ENCODE peak calls at places on chromosomes 5 and 9, in ten cellular contexts. G is tibial nerve; F is CD4-positive, alpha-beta T cell; E is transverse colon; N is body of pancreas; U is tibial artery; Y is CD8-positive, alpha-beta memory T cell; Z is psoas muscle; D is hepatocyte; O is HL-60. J is an unnamed sample.

GRCh38 chr5:948472-949274 is 56.0 kb downstream of the TRIP13 start:
- DNase-seq in G (no peak), F (no peak), E (no peak), N (no peak), U (no peak), Y (no peak), Z (peak), D (no peak), O (no peak), J (no peak)

GRCh38 chr5:158013939-158014338 is 155.0 kb upstream of the CLINT1 start:
- DNase-seq in G (no peak), F (no peak), E (peak), N (peak), U (no peak), Y (no peak), Z (no peak), D (peak), O (peak), J (no peak)

GRCh38 chr5:74490814-74491213 is 149.7 kb downstream of the ENC1 start:
- DNase-seq in G (no peak), F (no peak), E (no peak), N (peak), U (no peak), Y (no peak), Z (no peak), D (no peak), O (no peak), J (no peak)

GRCh38 chr9:38682713-38683112 is 37.2 kb downstream of the FAM240B start:
- DNase-seq in G (no peak), F (no peak), E (no peak), N (no peak), U (no peak), Y (no peak), Z (no peak), D (peak), O (no peak), J (no peak)

GRCh38 chr5:1513326-1514026 is 10.3 kb downstream of the LPCAT1 start:
- DNase-seq in G (no peak), F (peak), E (peak), N (no peak), U (no peak), Y (peak), Z (peak), D (no peak), O (no peak), J (peak)

GRCh38 chr5:159773062-159773924 is 143.0 kb upstream of the ADRA1B start:
- DNase-seq in G (peak), F (peak), E (peak), N (peak), U (peak), Y (peak), Z (peak), D (peak), O (peak), J (peak)

GRCh38 chr9:95506438-95506691 is 10.4 kb downstream of the PTCH1 start:
- DNase-seq in G (no peak), F (no peak), E (peak), N (peak), U (no peak), Y (no peak), Z (no peak), D (peak), O (no peak), J (peak)

GRCh38 chr5:58635416-58635815 is 52.5 kb downstream of the RAB3C start:
- DNase-seq in G (no peak), F (no peak), E (no peak), N (no peak), U (no peak), Y (no peak), Z (no peak), D (no peak), O (no peak), J (no peak)

GRCh38 chr5:171457208-171457981 is 37.9 kb downstream of the FGF18 start:
- DNase-seq in G (no peak), F (no peak), E (no peak), N (no peak), U (no peak), Y (no peak), Z (no peak), D (no peak), O (no peak), J (no peak)

GRCh38 chr5:129631946-129632345 is 115.9 kb upstream of the MINAR2 start:
- DNase-seq in G (no peak), F (no peak), E (no peak), N (peak), U (no peak), Y (no peak), Z (no peak), D (no peak), O (no peak), J (no peak)

GRCh38 chr5:145856285-145856818 is 16.5 kb downstream of the GRXCR2 start:
- DNase-seq in G (peak), F (no peak), E (peak), N (peak), U (peak), Y (no peak), Z (peak), D (peak), O (no peak), J (peak)

GRCh38 chr9:20361220-20361619 is 261.1 kb downstream of the MLLT3 start:
- DNase-seq in G (no peak), F (no peak), E (no peak), N (no peak), U (no peak), Y (no peak), Z (no peak), D (no peak), O (no peak), J (no peak)

GRCh38 chr9:17462869-17463464 is 115.9 kb upstream of the SH3GL2 start:
- DNase-seq in G (peak), F (no peak), E (peak), N (peak), U (peak), Y (no peak), Z (no peak), D (peak), O (peak), J (no peak)

GRCh38 chr5:9288234-9288633 is 257.6 kb downstream of the SEMA5A start:
- DNase-seq in G (no peak), F (no peak), E (no peak), N (no peak), U (no peak), Y (no peak), Z (no peak), D (no peak), O (no peak), J (peak)

GRCh38 chr9:129569506-129570449 is 51.1 kb downstream of the C9orf50 start:
- DNase-seq in G (no peak), F (no peak), E (no peak), N (peak), U (no peak), Y (no peak), Z (no peak), D (peak), O (no peak), J (no peak)

GRCh38 chr9:130348881-130349280 is 83.3 kb downstream of the HMCN2 start:
- DNase-seq in G (no peak), F (no peak), E (no peak), N (no peak), U (no peak), Y (no peak), Z (no peak), D (no peak), O (no peak), J (no peak)

GRCh38 chr5:149452665-149453617 is 73.8 kb upstream of the IL17B start:
- DNase-seq in G (no peak), F (no peak), E (peak), N (peak), U (peak), Y (no peak), Z (peak), D (peak), O (no peak), J (peak)

GRCh38 chr9:34987160-34988040 is 2.1 kb upstream of the DNAJB5 start:
- DNase-seq in G (no peak), F (no peak), E (no peak), N (no peak), U (no peak), Y (no peak), Z (no peak), D (no peak), O (no peak), J (no peak)

GRCh38 chr9:108640211-108640610 is 215.6 kb downstream of the ACTL7B start:
- DNase-seq in G (no peak), F (no peak), E (no peak), N (no peak), U (no peak), Y (no peak), Z (no peak), D (no peak), O (no peak), J (no peak)

GRCh38 chr9:21357479-21358290 is 7.0 kb upstream of the IFNA6 start:
- DNase-seq in G (no peak), F (no peak), E (no peak), N (no peak), U (no peak), Y (no peak), Z (no peak), D (no peak), O (peak), J (no peak)

GRCh38 chr9:137774775-137775386 is 102.7 kb upstream of the CACNA1B start:
- DNase-seq in G (no peak), F (no peak), E (no peak), N (no peak), U (no peak), Y (no peak), Z (no peak), D (no peak), O (no peak), J (no peak)

GRCh38 chr5:79255786-79256557 is 20.0 kb downstream of the JMY start:
- DNase-seq in G (no peak), F (no peak), E (peak), N (peak), U (no peak), Y (no peak), Z (no peak), D (peak), O (no peak), J (no peak)

GRCh38 chr5:111848374-111848914 is 91.5 kb upstream of the NREP start:
- DNase-seq in G (no peak), F (no peak), E (no peak), N (no peak), U (no peak), Y (no peak), Z (no peak), D (no peak), O (no peak), J (no peak)

GRCh38 chr5:78964889-78965288 is 20.2 kb downstream of the ARSB start:
- DNase-seq in G (peak), F (no peak), E (no peak), N (peak), U (no peak), Y (no peak), Z (no peak), D (peak), O (peak), J (no peak)

GRCh38 chr9:19913151-19913550 is 124.3 kb upstream of the SLC24A2 start:
- DNase-seq in G (no peak), F (no peak), E (no peak), N (no peak), U (no peak), Y (no peak), Z (no peak), D (no peak), O (no peak), J (no peak)

GRCh38 chr9:117546894-117547293 is 132.0 kb upstream of the ASTN2 start:
- DNase-seq in G (no peak), F (no peak), E (peak), N (peak), U (no peak), Y (no peak), Z (no peak), D (peak), O (no peak), J (no peak)

GRCh38 chr9:86262436-86262835 is 3.0 kb upstream of the C9orf153 start:
- DNase-seq in G (no peak), F (no peak), E (no peak), N (no peak), U (no peak), Y (no peak), Z (no peak), D (no peak), O (no peak), J (no peak)

GRCh38 chr9:36924071-36924470 is 110.0 kb downstream of the PAX5 start:
- DNase-seq in G (no peak), F (no peak), E (no peak), N (peak), U (no peak), Y (no peak), Z (no peak), D (peak), O (no peak), J (no peak)

GRCh38 chr5:67047616-67048015 is 149.0 kb downstream of the CD180 start:
- DNase-seq in G (no peak), F (no peak), E (no peak), N (no peak), U (no peak), Y (no peak), Z (no peak), D (no peak), O (no peak), J (no peak)
- H3K27ac ChIP-seq in G (no peak), F (no peak), E (no peak), N (no peak), U (no peak), Y (no peak), Z (peak), D (peak), O (no peak), J (no peak)

GRCh38 chr9:131673531-131673930 is 66.3 kb downstream of the RAPGEF1 start:
- DNase-seq in G (no peak), F (no peak), E (no peak), N (no peak), U (no peak), Y (no peak), Z (no peak), D (no peak), O (no peak), J (no peak)
- H3K27ac ChIP-seq in G (no peak), F (no peak), E (peak), N (no peak), U (peak), Y (no peak), Z (peak), D (no peak), O (no peak), J (peak)

GRCh38 chr9:100455470-100455869 is 17.5 kb upstream of the TMEFF1 start:
- DNase-seq in G (no peak), F (no peak), E (no peak), N (no peak), U (no peak), Y (no peak), Z (no peak), D (no peak), O (no peak), J (no peak)

GRCh38 chr9:100465765-100466164 is 7.2 kb upstream of the TMEFF1 start:
- DNase-seq in G (no peak), F (no peak), E (no peak), N (no peak), U (no peak), Y (no peak), Z (no peak), D (no peak), O (no peak), J (no peak)

GRCh38 chr9:100457517-100457916 is 15.4 kb upstream of the TMEFF1 start:
- DNase-seq in G (no peak), F (no peak), E (no peak), N (no peak), U (no peak), Y (no peak), Z (no peak), D (no peak), O (no peak), J (no peak)

GRCh38 chr9:100465270-100465669 is 7.7 kb upstream of the TMEFF1 start:
- DNase-seq in G (no peak), F (no peak), E (no peak), N (no peak), U (no peak), Y (no peak), Z (no peak), D (no peak), O (no peak), J (no peak)

GRCh38 chr9:100459963-100460362 is 13.0 kb upstream of the TMEFF1 start:
- DNase-seq in G (no peak), F (no peak), E (no peak), N (no peak), U (no peak), Y (no peak), Z (no peak), D (no peak), O (no peak), J (no peak)
- H3K27ac ChIP-seq in G (no peak), F (no peak), E (no peak), N (no peak), U (no peak), Y (no peak), Z (no peak), D (no peak), O (no peak), J (no peak)

GRCh38 chr9:87372401-87372851 is 125.2 kb upstream of the DAPK1 start:
- DNase-seq in G (no peak), F (no peak), E (no peak), N (peak), U (no peak), Y (no peak), Z (no peak), D (peak), O (no peak), J (no peak)
- H3K27ac ChIP-seq in G (no peak), F (no peak), E (no peak), N (peak), U (no peak), Y (no peak), Z (no peak), D (peak), O (no peak), J (no peak)

GRCh38 chr9:121348321-121348720 is 21.7 kb downstream of the STOM start:
- DNase-seq in G (no peak), F (no peak), E (no peak), N (no peak), U (no peak), Y (no peak), Z (no peak), D (no peak), O (no peak), J (no peak)
- H3K27ac ChIP-seq in G (no peak), F (no peak), E (peak), N (no peak), U (peak), Y (no peak), Z (peak), D (no peak), O (no peak), J (no peak)

GRCh38 chr5:17042041-17042440 is 106.0 kb upstream of the MYO10 start:
- DNase-seq in G (no peak), F (no peak), E (no peak), N (no peak), U (no peak), Y (no peak), Z (no peak), D (no peak), O (no peak), J (no peak)

GRCh38 chr5:17050236-17050635 is 114.1 kb upstream of the MYO10 start:
- DNase-seq in G (no peak), F (no peak), E (no peak), N (no peak), U (no peak), Y (no peak), Z (no peak), D (no peak), O (no peak), J (no peak)

GRCh38 chr5:17046320-17046719 is 110.2 kb upstream of the MYO10 start:
- DNase-seq in G (no peak), F (no peak), E (no peak), N (no peak), U (no peak), Y (no peak), Z (no peak), D (no peak), O (no peak), J (no peak)
- H3K27ac ChIP-seq in G (no peak), F (no peak), E (no peak), N (no peak), U (no peak), Y (no peak), Z (no peak), D (no peak), O (no peak), J (no peak)

GRCh38 chr9:32291370-32291769 is 93.1 kb upstream of the ACO1 start:
- DNase-seq in G (no peak), F (no peak), E (no peak), N (no peak), U (no peak), Y (no peak), Z (no peak), D (no peak), O (no peak), J (no peak)

GRCh38 chr9:32294051-32294600 is 90.3 kb upstream of the ACO1 start:
- DNase-seq in G (no peak), F (no peak), E (no peak), N (no peak), U (no peak), Y (no peak), Z (no peak), D (no peak), O (no peak), J (no peak)

GRCh38 chr9:32292611-32293010 is 91.8 kb upstream of the ACO1 start:
- DNase-seq in G (no peak), F (no peak), E (no peak), N (no peak), U (no peak), Y (no peak), Z (no peak), D (no peak), O (no peak), J (no peak)

GRCh38 chr9:32289756-32290155 is 94.7 kb upstream of the ACO1 start:
- DNase-seq in G (no peak), F (no peak), E (no peak), N (no peak), U (no peak), Y (no peak), Z (no peak), D (no peak), O (no peak), J (no peak)
- H3K27ac ChIP-seq in G (no peak), F (no peak), E (no peak), N (no peak), U (no peak), Y (no peak), Z (no peak), D (no peak), O (no peak), J (no peak)

DNA sequence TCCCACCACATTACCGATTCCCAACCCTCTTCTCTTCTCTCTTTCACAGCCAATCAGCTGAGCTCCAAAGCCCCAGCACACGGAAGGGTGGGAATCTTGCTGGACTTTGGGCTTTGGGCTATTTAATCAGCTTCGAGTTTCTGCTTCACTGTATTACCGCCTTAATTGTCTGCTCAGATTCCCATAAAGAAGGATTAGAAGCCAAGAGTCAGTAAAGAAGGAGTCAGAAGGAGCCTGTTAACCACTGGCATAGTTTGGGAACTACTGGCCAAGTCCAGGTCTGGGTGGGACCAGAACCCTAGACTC is 4.4 kb downstream of the SPRY4 start:
- DNase-seq in G (no peak), F (no peak), E (no peak), N (no peak), U (no peak), Y (no peak), Z (no peak), D (peak), O (no peak), J (no peak)
- H3K27ac ChIP-seq in G (peak), F (no peak), E (peak), N (no peak), U (peak), Y (no peak), Z (peak), D (peak), O (no peak), J (no peak)